ENCODE peak calls at places on chromosomes 3 and 15, in five cellular contexts. A, B, E, G and H are unnamed samples.

GRCh38 chr15:38652998-38653397 is 88.4 kb upstream of the RASGRP1 start:
- DNase-seq in A (no peak), B (no peak), E (peak; percentile 26), G (no peak), H (no peak)

GRCh38 chr3:184491011-184491576 is 70.5 kb upstream of the EPHB3 start:
- DNase-seq in A (no peak), B (no peak), E (peak; percentile 64), G (no peak), H (no peak)

GRCh38 chr3:175129126-175129525 is 270.0 kb downstream of the NAALADL2 start:
- DNase-seq in A (no peak), B (no peak), E (no peak), G (no peak), H (no peak)

GRCh38 chr3:11096266-11097135 is 57.8 kb upstream of the HRH1 start:
- DNase-seq in A (peak; percentile 61), B (peak; percentile 77), E (peak; percentile 38), G (no peak), H (peak; percentile 70)

GRCh38 chr15:47376190-47376589 is 341.1 kb upstream of the SEMA6D start:
- DNase-seq in A (no peak), B (no peak), E (no peak), G (no peak), H (no peak)

GRCh38 chr3:158532099-158532734 is 38.8 kb upstream of the MLF1 start:
- DNase-seq in A (no peak), B (no peak), E (no peak), G (no peak), H (no peak)

GRCh38 chr15:69812881-69813280 is 284.8 kb downstream of the TLE3 start:
- DNase-seq in A (no peak), B (no peak), E (peak; percentile 61), G (no peak), H (no peak)

GRCh38 chr3:144221771-144222170 is 250.1 kb downstream of the DIPK2A start:
- DNase-seq in A (no peak), B (no peak), E (no peak), G (no peak), H (no peak)

GRCh38 chr3:13713396-13713795 is 164.5 kb downstream of the FBLN2 start:
- DNase-seq in A (no peak), B (no peak), E (no peak), G (no peak), H (no peak)

GRCh38 chr3:195040094-195040493 is 230.9 kb downstream of the XXYLT1 start:
- DNase-seq in A (no peak), B (no peak), E (no peak), G (no peak), H (peak; percentile 58)

GRCh38 chr3:10822708-10823515 is 6.9 kb downstream of the SLC6A11 start:
- DNase-seq in A (no peak), B (no peak), E (no peak), G (no peak), H (no peak)

DNA sequence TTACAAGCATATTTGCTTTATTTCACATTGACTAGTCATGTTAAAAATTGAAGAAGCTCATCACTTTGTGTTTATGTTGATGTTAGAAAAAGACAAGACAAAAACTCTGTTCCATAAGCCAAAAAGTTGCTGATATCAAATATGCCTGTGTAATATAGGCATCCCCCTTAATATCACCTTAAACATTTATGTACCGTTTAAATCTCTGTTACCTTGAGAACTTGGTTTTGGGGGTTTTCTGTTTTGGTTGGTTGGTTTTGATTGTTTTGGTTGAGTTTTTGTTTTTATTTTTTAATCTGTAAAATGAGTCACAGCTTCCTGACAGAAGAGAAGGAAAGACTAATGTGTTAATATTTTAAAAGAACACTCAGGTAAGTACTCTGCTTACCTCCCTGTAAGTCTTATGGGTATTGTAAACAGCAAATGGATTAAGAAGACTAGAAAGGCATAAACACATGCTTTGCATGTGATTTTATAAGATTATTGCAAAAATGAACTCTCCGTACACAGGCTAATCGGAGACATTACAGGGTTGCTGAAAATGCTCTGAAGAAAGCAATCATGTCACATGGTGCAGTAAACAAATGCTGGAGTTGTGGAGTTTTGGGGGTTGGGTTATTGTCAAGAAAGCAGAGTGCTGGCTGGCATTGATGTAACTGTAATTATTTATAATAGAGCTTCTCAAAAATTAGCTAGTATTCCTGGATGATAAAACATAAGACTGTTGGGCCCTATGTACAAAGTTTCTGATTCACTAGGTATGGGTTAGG is 69.5 kb upstream of the MBNL1 start:
- DNase-seq in A (no peak), B (no peak), E (no peak), G (no peak), H (no peak)
- H3K27me3 ChIP-seq in A (no peaks in the 10 kb centered on the region), B (no peaks in the 10 kb centered on the region), E (no peaks in the 10 kb centered on the region), G (no peaks in the 10 kb centered on the region), H (no peaks in the 10 kb centered on the region)

DNA sequence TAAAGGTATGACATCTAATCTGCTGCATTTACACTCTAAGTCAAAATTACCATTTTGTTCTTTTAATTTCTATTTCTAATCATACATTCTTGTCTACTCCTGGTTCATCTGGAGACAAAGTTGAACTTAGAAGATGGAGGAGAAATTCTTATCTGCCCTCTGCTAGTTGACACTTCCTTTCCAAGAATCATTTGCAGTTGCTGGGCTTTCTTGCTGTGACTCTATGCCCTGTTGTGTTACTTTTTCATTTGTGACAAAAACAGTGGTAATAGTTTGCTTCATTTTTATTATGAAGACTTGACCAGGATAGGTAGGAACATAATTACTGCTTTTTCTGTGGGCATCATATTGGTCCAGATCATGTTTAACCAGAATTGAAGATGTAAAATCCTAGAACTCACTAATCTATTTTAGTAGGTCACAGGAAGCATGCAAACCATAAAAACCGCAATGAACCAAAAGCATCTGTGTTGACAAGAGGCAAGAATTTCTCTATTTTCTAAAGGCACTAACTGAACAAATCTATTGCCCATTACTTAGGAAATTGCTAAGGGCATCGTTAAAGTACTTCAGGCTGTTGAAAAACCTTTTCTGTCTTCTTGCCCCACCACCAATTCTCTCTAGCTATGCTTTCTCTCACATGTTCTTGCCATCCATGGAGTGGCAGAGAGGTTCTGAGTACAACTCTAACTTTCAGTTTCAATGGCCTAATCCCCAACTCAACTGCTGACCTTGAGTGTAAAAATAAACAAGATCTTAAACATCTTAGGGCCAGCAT is 4.2 kb upstream of the CCR2 start:
- DNase-seq in A (no peak), B (no peak), E (no peak), G (no peak), H (no peak)
- H3K4me1 ChIP-seq in A (no peaks in the 10 kb centered on the region), B (no peaks in the 10 kb centered on the region), E (no peaks in the 10 kb centered on the region), G (no peaks in the 10 kb centered on the region), H (no peaks in the 10 kb centered on the region)

GRCh38 chr15:71355268-71355667 is 240.0 kb downstream of the THSD4 start:
- DNase-seq in A (no peak), B (no peak), E (no peak), G (no peak), H (no peak)
- TF ChIP-seq CTCF in A (no peak), B (no peak), E (no peak), G (no peak), H (no peak)

DNA sequence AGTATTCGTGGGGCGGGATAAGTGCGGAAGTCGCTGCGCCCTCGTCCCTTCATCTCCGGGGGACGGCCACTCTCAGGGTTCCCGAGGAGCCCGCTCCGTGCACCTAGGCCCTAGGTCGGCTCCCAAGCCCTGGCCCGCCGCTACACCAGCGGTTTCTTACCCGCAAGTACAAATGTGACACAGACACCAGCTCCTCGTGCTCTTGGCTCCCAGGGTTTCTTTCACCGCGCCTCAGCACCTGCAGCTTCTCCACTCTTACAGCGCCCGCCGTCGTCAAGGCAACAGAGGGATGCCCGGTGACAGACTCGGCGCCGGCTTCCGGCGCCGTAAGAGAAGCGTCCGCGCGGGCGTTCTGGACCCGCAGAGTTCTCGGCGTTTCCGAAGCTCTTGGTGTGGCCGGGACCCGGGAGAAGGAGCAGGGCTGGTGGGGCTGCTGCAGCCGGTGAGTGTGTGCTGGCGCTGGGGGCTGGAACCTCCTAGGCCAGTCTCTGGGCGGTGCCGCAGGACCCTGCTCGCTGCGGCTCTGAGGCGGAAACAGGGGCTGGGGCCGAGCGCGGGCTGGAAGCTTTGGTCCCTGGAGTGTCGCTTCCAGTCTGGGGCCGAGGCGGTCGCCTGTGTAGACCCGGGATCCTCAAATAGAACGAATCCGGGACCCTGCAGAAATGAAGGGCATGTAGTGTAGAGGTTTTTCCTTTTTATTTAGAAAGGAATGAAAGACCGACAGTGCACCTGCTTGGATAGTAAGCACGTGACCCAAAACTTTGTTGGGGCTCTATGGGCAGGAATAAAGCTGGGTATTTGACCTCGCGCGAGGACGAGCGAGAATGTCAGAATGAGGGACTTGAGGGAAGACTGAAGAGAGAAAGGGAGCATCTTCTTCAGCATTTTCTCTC is 155.4 kb upstream of the GOLGA6L4 start:
- DNase-seq in A (peak; percentile 2), B (peak; percentile 52), E (peak; percentile 21), G (no peak), H (peak; percentile 16)
- H3K27me3 ChIP-seq in A (no peaks in the 10 kb centered on the region), B (peaks cover 7% of the 10 kb centered on the region), E (peaks cover 18% of the 10 kb centered on the region), G (peaks cover 42% of the 10 kb centered on the region), H (peaks cover 81% of the 10 kb centered on the region)

GRCh38 chr3:197491478-197491877 is 64.3 kb downstream of the BDH1 start:
- DNase-seq in A (no peak), B (no peak), E (no peak), G (no peak), H (no peak)

GRCh38 chr3:197490098-197490497 is 65.7 kb downstream of the BDH1 start:
- DNase-seq in A (no peak), B (no peak), E (no peak), G (no peak), H (no peak)

GRCh38 chr3:197490659-197491058 is 65.1 kb downstream of the BDH1 start:
- DNase-seq in A (no peak), B (no peak), E (no peak), G (no peak), H (no peak)

GRCh38 chr3:197493049-197493448 is 62.7 kb downstream of the BDH1 start:
- DNase-seq in A (no peak), B (no peak), E (no peak), G (no peak), H (no peak)

GRCh38 chr3:197491923-197492664 is 63.7 kb downstream of the BDH1 start:
- DNase-seq in A (no peak), B (no peak), E (no peak), G (no peak), H (no peak)
- H3K4me1 ChIP-seq in A (peaks cover 46% of the 10 kb centered on the region), B (no peaks in the 10 kb centered on the region), E (peaks cover 5% of the 10 kb centered on the region), G (no peaks in the 10 kb centered on the region), H (peaks cover 37% of the 10 kb centered on the region)